ENCODE peak calls at places on chromosomes 16 and 17, in four cellular contexts. Z is K562, R is HepG2, I is SK-N-SH. A is an unnamed sample.

GRCh38 chr17:17837966-17838962 is 1.5 kb upstream of the SREBF1 start:
- DNase-seq in Z (peak), R (peak), I (no peak), A (no peak)

GRCh38 chr17:81561494-81561885 is 9.3 kb upstream of the FAAP100 start:
- DNase-seq in Z (no peak), R (no peak), I (no peak), A (no peak)

GRCh38 chr17:46766493-46767491 is 51.7 kb downstream of the WNT3 start:
- DNase-seq in Z (no peak), R (no peak), I (peak), A (no peak)

GRCh38 chr16:19882641-19883040 is 2.0 kb downstream of the GPRC5B start:
- DNase-seq in Z (no peak), R (no peak), I (no peak), A (no peak)

GRCh38 chr17:66865151-66865550 is 30.2 kb downstream of the CACNG5 start:
- DNase-seq in Z (no peak), R (no peak), I (no peak), A (no peak)

GRCh38 chr17:41812176-41813038 is at the start of gene FKBP10:
- DNase-seq in Z (no peak), R (peak), I (peak), A (no peak)

GRCh38 chr17:40437095-40437732 is 6.0 kb upstream of the IGFBP4 start:
- DNase-seq in Z (peak), R (no peak), I (no peak), A (no peak)

GRCh38 chr16:84986102-84986501 is 25.2 kb downstream of the ZDHHC7 start:
- DNase-seq in Z (no peak), R (no peak), I (no peak), A (no peak)

GRCh38 chr16:85003723-85004586 is 7.4 kb downstream of the ZDHHC7 start:
- DNase-seq in Z (peak), R (no peak), I (no peak), A (no peak)

GRCh38 chr16:847681-848445 is 47.3 kb upstream of the GNG13 start:
- DNase-seq in Z (no peak), R (no peak), I (no peak), A (no peak)

GRCh38 chr17:74453665-74454196 is 12.7 kb upstream of the CD300A start:
- DNase-seq in Z (no peak), R (no peak), I (peak), A (no peak)

GRCh38 chr17:1896243-1897163 is 66.7 kb downstream of the RPA1 start:
- DNase-seq in Z (no peak), R (peak), I (no peak), A (peak)

GRCh38 chr17:47935961-47936360 is 5.4 kb upstream of the PNPO start:
- DNase-seq in Z (peak), R (no peak), I (no peak), A (no peak)

GRCh38 chr16:50244504-50245416 is 21.6 kb upstream of the ADCY7 start:
- DNase-seq in Z (no peak), R (no peak), I (no peak), A (no peak)

GRCh38 chr16:4052096-4052495 is 64.1 kb downstream of the ADCY9 start:
- DNase-seq in Z (no peak), R (no peak), I (no peak), A (no peak)

GRCh38 chr17:80133626-80133970 is 13.3 kb downstream of the EIF4A3 start:
- DNase-seq in Z (no peak), R (no peak), I (no peak), A (no peak)

GRCh38 chr17:38704645-38705522 is at the start of gene MLLT6:
- DNase-seq in Z (peak), R (peak), I (peak), A (no peak)

GRCh38 chr17:59643159-59643857 is 23.6 kb downstream of the CLTC start:
- DNase-seq in Z (no peak), R (no peak), I (no peak), A (no peak)

GRCh38 chr16:84475643-84476240 is 28.7 kb downstream of the MEAK7 start:
- DNase-seq in Z (no peak), R (peak), I (no peak), A (no peak)

GRCh38 chr17:73311428-73311780 is 397 bp downstream of the CDC42EP4 start:
- DNase-seq in Z (no peak), R (no peak), I (no peak), A (no peak)

GRCh38 chr17:42200702-42201101 is 6.4 kb upstream of the GHDC start:
- DNase-seq in Z (no peak), R (no peak), I (peak), A (no peak)

GRCh38 chr16:19192865-19193264 is 24.8 kb downstream of the SYT17 start:
- DNase-seq in Z (no peak), R (no peak), I (no peak), A (no peak)

GRCh38 chr16:11252482-11252931 is 3.5 kb downstream of the SOCS1 start:
- DNase-seq in Z (no peak), R (no peak), I (no peak), A (no peak)

GRCh38 chr17:81934850-81935708 is 2.0 kb downstream of the PYCR1 start:
- DNase-seq in Z (no peak), R (no peak), I (no peak), A (no peak)

GRCh38 chr17:61057257-61057656 is 342.4 kb upstream of the TBX2 start:
- DNase-seq in Z (no peak), R (no peak), I (no peak), A (no peak)

GRCh38 chr17:44266402-44267164 is 1.4 kb downstream of the SLC4A1 start:
- DNase-seq in Z (peak), R (no peak), I (peak), A (no peak)

GRCh38 chr17:1000597-1001490 is 3.9 kb downstream of the TIMM22 start:
- DNase-seq in Z (no peak), R (peak), I (no peak), A (no peak)

GRCh38 chr16:19524356-19524865 is 669 bp downstream of the CCP110 start:
- DNase-seq in Z (peak), R (no peak), I (peak), A (no peak)

GRCh38 chr16:27602103-27602502 is 52.2 kb downstream of the KATNIP start:
- DNase-seq in Z (no peak), R (no peak), I (no peak), A (no peak)

GRCh38 chr17:7056386-7056785 is 12.5 kb upstream of the SLC16A11 start:
- DNase-seq in Z (no peak), R (no peak), I (no peak), A (no peak)

GRCh38 chr16:83615131-83615530 is 192.6 kb upstream of the HSBP1 start:
- DNase-seq in Z (no peak), R (no peak), I (no peak), A (no peak)

GRCh38 chr16:29844575-29845331 is 18.3 kb downstream of the CDIPT start:
- DNase-seq in Z (no peak), R (no peak), I (no peak), A (no peak)

GRCh38 chr17:27526603-27527002 is 70.4 kb downstream of the KSR1 start:
- DNase-seq in Z (peak), R (no peak), I (no peak), A (no peak)

GRCh38 chr16:51766739-51767138 is 615.7 kb upstream of the SALL1 start:
- DNase-seq in Z (no peak), R (peak), I (no peak), A (no peak)

GRCh38 chr16:566475-567361 is at the start of gene NHLRC4:
- DNase-seq in Z (peak), R (peak), I (peak), A (no peak)

GRCh38 chr17:29620271-29620670 is 2.4 kb downstream of the CORO6 start:
- DNase-seq in Z (peak), R (no peak), I (no peak), A (no peak)

DNA sequence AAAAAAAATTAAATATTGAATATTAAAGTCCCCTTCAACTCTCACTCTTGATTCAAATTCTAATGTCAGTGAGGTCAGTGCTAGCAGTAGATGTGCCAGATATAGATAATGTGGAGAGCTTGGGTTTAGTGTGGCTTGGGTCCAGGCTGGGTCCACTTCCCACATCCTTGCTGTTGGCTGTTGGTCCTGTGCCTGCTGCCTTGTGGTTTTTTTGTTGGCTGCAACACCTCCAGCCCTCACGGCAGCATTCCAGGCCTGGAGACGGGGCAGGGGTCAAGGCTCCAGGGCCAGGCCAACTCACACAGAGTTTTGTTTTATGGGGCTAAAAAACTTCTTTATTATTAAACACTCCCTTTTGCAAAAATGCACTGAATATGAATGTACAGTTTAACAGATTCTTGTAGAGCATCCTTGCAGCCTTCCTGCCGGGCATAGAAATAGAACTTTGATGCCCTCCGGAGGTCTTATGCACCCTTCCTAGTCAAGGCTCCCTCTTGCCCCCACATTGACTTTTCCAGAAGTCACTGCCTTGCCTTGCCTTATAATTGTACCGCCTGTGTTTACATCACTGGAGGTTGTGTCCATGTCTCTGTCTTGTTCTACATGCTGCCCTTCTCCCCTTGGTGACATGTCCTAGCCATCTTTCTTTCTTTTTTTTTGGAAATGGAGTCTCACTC is 25.5 kb upstream of the MYO15B start:
- DNase-seq in Z (no peak), R (no peak), I (no peak), A (no peak)
- TF ChIP-seq REST in Z (no peak), R (no peak), I (no peak), A (no peak)

GRCh38 chr16:54397190-54397835 is 110.7 kb upstream of the IRX3 start:
- DNase-seq in Z (no peak), R (no peak), I (no peak), A (no peak)
- TF ChIP-seq MXI1 in Z (no peak), R (no peak), I (no peak), A (no peak)

DNA sequence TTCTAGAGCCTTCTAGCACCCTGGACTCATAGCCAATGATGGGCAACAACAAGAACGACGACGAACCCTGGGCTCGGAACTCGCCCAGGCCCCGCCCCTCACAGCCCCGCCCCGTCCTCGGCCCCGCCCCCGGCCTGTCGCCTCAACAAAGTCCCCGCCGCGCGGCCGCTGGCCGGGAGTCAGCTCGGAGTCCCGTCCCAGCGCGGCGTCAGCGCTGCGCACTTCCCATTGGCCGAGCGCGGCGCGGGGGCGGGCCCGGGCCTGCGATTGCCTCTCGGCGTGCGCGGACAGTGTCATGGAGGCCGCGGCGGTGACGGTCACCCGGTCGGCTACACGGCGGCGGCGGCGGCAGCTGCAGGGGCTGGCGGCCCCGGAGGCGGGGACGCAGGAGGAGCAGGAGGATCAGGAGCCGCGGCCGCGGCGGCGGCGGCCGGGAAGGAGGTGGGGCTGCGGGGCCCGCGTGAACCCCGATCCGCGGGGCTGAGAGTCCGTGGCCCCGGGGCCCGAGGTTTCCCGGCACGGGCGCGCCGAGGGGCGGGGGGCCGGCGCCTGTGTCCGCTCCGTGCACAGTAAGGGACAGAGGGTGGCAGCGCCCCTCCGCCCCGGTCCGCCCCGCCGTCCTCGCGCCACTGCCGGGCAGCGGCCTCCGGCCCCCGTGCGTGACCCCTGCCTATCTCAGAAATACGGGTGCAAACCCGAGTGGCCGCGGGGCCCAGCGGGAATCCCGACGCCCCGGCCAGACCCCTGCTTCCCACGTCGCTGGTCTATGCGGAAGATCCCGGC is at the start of gene ENGASE:
- DNase-seq in Z (peak), R (peak), I (peak), A (peak)
- TF ChIP-seq POLR2AphosphoS5 in Z (peak), R (no peak), I (peak), A (no peak)

GRCh38 chr16:66913081-66913480 is 5.6 kb downstream of the CDH16 start:
- DNase-seq in Z (no peak), R (no peak), I (no peak), A (no peak)
- TF ChIP-seq REST in Z (no peak), R (peak), I (peak), A (peak)

A was measured in GM12878.